ENCODE peak calls at places on chromosomes 13 and 19, in six cellular contexts. One of them, this sample, is unnamed.

GRCh38 chr13:76991432-76991795 is 467 bp upstream of the CLN5 start:
- DNase-seq in esophagus squamous epithelium: peak; percentile 44
- DNase-seq in BE2C: no peak
- DNase-seq in naive B cell: no peak
- DNase-seq in ovary: no peak
- DNase-seq in stimulated activated CD4-positive, alpha-beta T cell treated with anti-CD3 and anti-CD28 coated beads, Interleukin-12 subunit alpha, Interleukin-12 subunit beta, amount 100 ng/mL, for 4 hours: peak; percentile 38
- DNase-seq in this sample: no peak

GRCh38 chr13:110471156-110471832 is 90.2 kb downstream of the RAB20 start:
- DNase-seq in esophagus squamous epithelium: no peak
- DNase-seq in BE2C: no peak
- DNase-seq in naive B cell: peak; percentile 81
- DNase-seq in ovary: no peak
- DNase-seq in stimulated activated CD4-positive, alpha-beta T cell treated with anti-CD3 and anti-CD28 coated beads, Interleukin-12 subunit alpha, Interleukin-12 subunit beta, amount 100 ng/mL, for 4 hours: no peak
- DNase-seq in this sample: no peak

GRCh38 chr13:109355875-109356428 is 430.4 kb downstream of the IRS2 start:
- DNase-seq in esophagus squamous epithelium: no peak
- DNase-seq in BE2C: no peak
- DNase-seq in naive B cell: no peak
- DNase-seq in ovary: no peak
- DNase-seq in stimulated activated CD4-positive, alpha-beta T cell treated with anti-CD3 and anti-CD28 coated beads, Interleukin-12 subunit alpha, Interleukin-12 subunit beta, amount 100 ng/mL, for 4 hours: no peak
- DNase-seq in this sample: no peak

GRCh38 chr13:19838726-19839342 is 24.6 kb downstream of the ZMYM5 start:
- DNase-seq in esophagus squamous epithelium: no peak
- DNase-seq in BE2C: no peak
- DNase-seq in naive B cell: no peak
- DNase-seq in ovary: no peak
- DNase-seq in stimulated activated CD4-positive, alpha-beta T cell treated with anti-CD3 and anti-CD28 coated beads, Interleukin-12 subunit alpha, Interleukin-12 subunit beta, amount 100 ng/mL, for 4 hours: no peak
- DNase-seq in this sample: no peak

GRCh38 chr19:31356587-31357314 is 7.5 kb upstream of the TSHZ3 start:
- DNase-seq in esophagus squamous epithelium: no peak
- DNase-seq in BE2C: no peak
- DNase-seq in naive B cell: no peak
- DNase-seq in ovary: no peak
- DNase-seq in stimulated activated CD4-positive, alpha-beta T cell treated with anti-CD3 and anti-CD28 coated beads, Interleukin-12 subunit alpha, Interleukin-12 subunit beta, amount 100 ng/mL, for 4 hours: peak; percentile 65
- DNase-seq in this sample: no peak

GRCh38 chr13:21625366-21625765 is 21.4 kb upstream of the MICU2 start:
- DNase-seq in esophagus squamous epithelium: no peak
- DNase-seq in BE2C: peak; percentile 31
- DNase-seq in naive B cell: no peak
- DNase-seq in ovary: no peak
- DNase-seq in stimulated activated CD4-positive, alpha-beta T cell treated with anti-CD3 and anti-CD28 coated beads, Interleukin-12 subunit alpha, Interleukin-12 subunit beta, amount 100 ng/mL, for 4 hours: no peak
- DNase-seq in this sample: no peak

GRCh38 chr13:40170982-40171381 is 495.5 kb downstream of the FOXO1 start:
- DNase-seq in esophagus squamous epithelium: no peak
- DNase-seq in BE2C: no peak
- DNase-seq in naive B cell: no peak
- DNase-seq in ovary: no peak
- DNase-seq in stimulated activated CD4-positive, alpha-beta T cell treated with anti-CD3 and anti-CD28 coated beads, Interleukin-12 subunit alpha, Interleukin-12 subunit beta, amount 100 ng/mL, for 4 hours: peak; percentile 33
- DNase-seq in this sample: no peak

GRCh38 chr19:38304866-38305429 is 897 bp downstream of the C19orf33 start:
- DNase-seq in esophagus squamous epithelium: no peak
- DNase-seq in BE2C: peak; percentile 59
- DNase-seq in naive B cell: no peak
- DNase-seq in ovary: no peak
- DNase-seq in stimulated activated CD4-positive, alpha-beta T cell treated with anti-CD3 and anti-CD28 coated beads, Interleukin-12 subunit alpha, Interleukin-12 subunit beta, amount 100 ng/mL, for 4 hours: no peak
- DNase-seq in this sample: no peak

GRCh38 chr13:95323930-95324662 is 22.8 kb upstream of the ABCC4 start:
- DNase-seq in esophagus squamous epithelium: no peak
- DNase-seq in BE2C: peak; percentile 41
- DNase-seq in naive B cell: no peak
- DNase-seq in ovary: no peak
- DNase-seq in stimulated activated CD4-positive, alpha-beta T cell treated with anti-CD3 and anti-CD28 coated beads, Interleukin-12 subunit alpha, Interleukin-12 subunit beta, amount 100 ng/mL, for 4 hours: no peak
- DNase-seq in this sample: no peak

GRCh38 chr19:49362048-49362925 is at the start of gene TEAD2:
- DNase-seq in esophagus squamous epithelium: no peak
- DNase-seq in BE2C: peak; percentile 51
- DNase-seq in naive B cell: no peak
- DNase-seq in ovary: peak; percentile 85
- DNase-seq in stimulated activated CD4-positive, alpha-beta T cell treated with anti-CD3 and anti-CD28 coated beads, Interleukin-12 subunit alpha, Interleukin-12 subunit beta, amount 100 ng/mL, for 4 hours: no peak
- DNase-seq in this sample: peak; percentile 64

GRCh38 chr19:50255115-50255514 is 51.7 kb downstream of the MYH14 start:
- DNase-seq in esophagus squamous epithelium: no peak
- DNase-seq in BE2C: no peak
- DNase-seq in naive B cell: no peak
- DNase-seq in ovary: no peak
- DNase-seq in stimulated activated CD4-positive, alpha-beta T cell treated with anti-CD3 and anti-CD28 coated beads, Interleukin-12 subunit alpha, Interleukin-12 subunit beta, amount 100 ng/mL, for 4 hours: no peak
- DNase-seq in this sample: no peak

GRCh38 chr13:41107104-41107571 is 25.5 kb downstream of the KBTBD6 start:
- DNase-seq in esophagus squamous epithelium: no peak
- DNase-seq in BE2C: no peak
- DNase-seq in naive B cell: no peak
- DNase-seq in ovary: no peak
- DNase-seq in stimulated activated CD4-positive, alpha-beta T cell treated with anti-CD3 and anti-CD28 coated beads, Interleukin-12 subunit alpha, Interleukin-12 subunit beta, amount 100 ng/mL, for 4 hours: no peak
- DNase-seq in this sample: no peak

GRCh38 chr13:98528663-98529064 is 48.2 kb downstream of the STK24 start:
- DNase-seq in esophagus squamous epithelium: no peak
- DNase-seq in BE2C: no peak
- DNase-seq in naive B cell: no peak
- DNase-seq in ovary: no peak
- DNase-seq in stimulated activated CD4-positive, alpha-beta T cell treated with anti-CD3 and anti-CD28 coated beads, Interleukin-12 subunit alpha, Interleukin-12 subunit beta, amount 100 ng/mL, for 4 hours: no peak
- DNase-seq in this sample: no peak

GRCh38 chr19:6639439-6639838 is 30.5 kb downstream of the TNFSF14 start:
- DNase-seq in esophagus squamous epithelium: no peak
- DNase-seq in BE2C: no peak
- DNase-seq in naive B cell: no peak
- DNase-seq in ovary: no peak
- DNase-seq in stimulated activated CD4-positive, alpha-beta T cell treated with anti-CD3 and anti-CD28 coated beads, Interleukin-12 subunit alpha, Interleukin-12 subunit beta, amount 100 ng/mL, for 4 hours: no peak
- DNase-seq in this sample: no peak

GRCh38 chr13:50801087-50801931 is 42.2 kb downstream of the DLEU7 start:
- DNase-seq in esophagus squamous epithelium: no peak
- DNase-seq in BE2C: peak; percentile 73
- DNase-seq in naive B cell: peak; percentile 76
- DNase-seq in ovary: peak; percentile 24
- DNase-seq in stimulated activated CD4-positive, alpha-beta T cell treated with anti-CD3 and anti-CD28 coated beads, Interleukin-12 subunit alpha, Interleukin-12 subunit beta, amount 100 ng/mL, for 4 hours: peak; percentile 38
- DNase-seq in this sample: peak; percentile 58

GRCh38 chr19:8487137-8487851 is 15.1 kb downstream of the PRAM1 start:
- DNase-seq in esophagus squamous epithelium: no peak
- DNase-seq in BE2C: no peak
- DNase-seq in naive B cell: no peak
- DNase-seq in ovary: no peak
- DNase-seq in stimulated activated CD4-positive, alpha-beta T cell treated with anti-CD3 and anti-CD28 coated beads, Interleukin-12 subunit alpha, Interleukin-12 subunit beta, amount 100 ng/mL, for 4 hours: peak; percentile 35
- DNase-seq in this sample: no peak

GRCh38 chr19:19463348-19464117 is 51.8 kb downstream of the TSSK6 start:
- DNase-seq in esophagus squamous epithelium: no peak
- DNase-seq in BE2C: no peak
- DNase-seq in naive B cell: no peak
- DNase-seq in ovary: peak; percentile 56
- DNase-seq in stimulated activated CD4-positive, alpha-beta T cell treated with anti-CD3 and anti-CD28 coated beads, Interleukin-12 subunit alpha, Interleukin-12 subunit beta, amount 100 ng/mL, for 4 hours: no peak
- DNase-seq in this sample: no peak

GRCh38 chr13:76630629-76631028 is 255.6 kb downstream of the KCTD12 start:
- DNase-seq in esophagus squamous epithelium: no peak
- DNase-seq in BE2C: no peak
- DNase-seq in naive B cell: no peak
- DNase-seq in ovary: no peak
- DNase-seq in stimulated activated CD4-positive, alpha-beta T cell treated with anti-CD3 and anti-CD28 coated beads, Interleukin-12 subunit alpha, Interleukin-12 subunit beta, amount 100 ng/mL, for 4 hours: no peak
- DNase-seq in this sample: no peak